ENCODE peak calls at places on chromosomes 16 and 17, in ten cellular contexts. S is esophagus squamous epithelium, L is prostate gland, J is stomach, F is A549, Q is GM12892, R is body of pancreas, D is K562, H is heart left ventricle, K is uterus. C is an unnamed sample.

GRCh38 chr17:81599719-81600486 is 37.0 kb downstream of the NPLOC4 start:
- DNase-seq in R (no peak), J (no peak), D (no peak), Q (no peak), L (no peak), S (no peak), F (no peak), K (no peak), H (peak; percentile 57), C (no peak)

GRCh38 chr16:23512168-23512695 is 1.9 kb upstream of the GGA2 start:
- DNase-seq in K (no peak), L (no peak), S (no peak), H (no peak), R (no peak), J (no peak), F (no peak), D (no peak), Q (no peak), C (no peak)

GRCh38 chr17:4530799-4531730 is 24.1 kb downstream of the MYBBP1A start:
- DNase-seq in L (no peak), D (no peak), K (no peak), H (peak; percentile 68), R (no peak), F (no peak), Q (no peak), S (no peak), J (no peak), C (no peak)

GRCh38 chr16:66443269-66443652 is 16.2 kb downstream of the BEAN1 start:
- DNase-seq in Q (no peak), L (no peak), R (no peak), F (no peak), S (no peak), J (no peak), K (no peak), H (no peak), D (no peak), C (no peak)

GRCh38 chr17:80279895-80280294 is 19.2 kb downstream of the RNF213 start:
- DNase-seq in L (no peak), S (no peak), K (peak; percentile 41), R (no peak), Q (no peak), D (no peak), H (peak; percentile 69), J (no peak), F (no peak), C (no peak)

GRCh38 chr16:72291531-72291981 is 119.6 kb upstream of the PMFBP1 start:
- DNase-seq in Q (no peak), D (no peak), K (no peak), J (no peak), L (no peak), F (peak; percentile 53), H (no peak), S (no peak), R (no peak), C (peak; percentile 37)

GRCh38 chr17:4539025-4539424 is 16.2 kb downstream of the MYBBP1A start:
- DNase-seq in F (no peak), D (no peak), S (no peak), L (no peak), H (no peak), K (no peak), Q (no peak), J (no peak), R (no peak), C (no peak)

GRCh38 chr16:15032547-15033308 is 23.1 kb downstream of the NTAN1 start:
- DNase-seq in K (no peak), L (no peak), H (no peak), S (no peak), D (no peak), J (no peak), F (no peak), Q (no peak), R (no peak), C (no peak)

GRCh38 chr16:28933176-28933575 is 1.4 kb downstream of the CD19 start:
- DNase-seq in Q (no peak), H (no peak), D (no peak), K (no peak), R (no peak), S (no peak), L (no peak), J (no peak), F (no peak), C (no peak)

GRCh38 chr17:50501054-50501453 is 7.2 kb upstream of the MYCBPAP start:
- DNase-seq in H (no peak), R (peak; percentile 58), Q (no peak), L (no peak), S (no peak), J (peak; percentile 47), F (no peak), K (no peak), D (peak; percentile 41), C (no peak)

GRCh38 chr16:56488035-56488434 is 31.8 kb downstream of the BBS2 start:
- DNase-seq in Q (no peak), K (no peak), S (no peak), H (no peak), D (no peak), R (no peak), L (no peak), F (no peak), J (no peak), C (no peak)

GRCh38 chr16:52549011-52549692 is 2.2 kb upstream of the TOX3 start:
- DNase-seq in Q (no peak), D (no peak), F (no peak), L (no peak), K (no peak), S (no peak), J (no peak), R (no peak), H (no peak), C (no peak)

GRCh38 chr16:6099102-6099501 is 1001.5 kb upstream of the EEF2KMT start:
- DNase-seq in L (no peak), S (no peak), H (no peak), D (no peak), J (no peak), F (no peak), R (no peak), Q (no peak), K (no peak), C (no peak)

GRCh38 chr17:76382803-76383644 is 1.4 kb upstream of the SPHK1 start:
- DNase-seq in S (no peak), J (peak; percentile 50), R (peak; percentile 40), H (no peak), D (peak; percentile 75), Q (peak; percentile 78), L (peak; percentile 69), F (peak; percentile 87), K (no peak), C (peak; percentile 72)

GRCh38 chr17:80832266-80832676 is 159.4 kb upstream of the CHMP6 start:
- DNase-seq in Q (no peak), R (no peak), K (peak; percentile 72), D (peak; percentile 58), L (no peak), F (peak; percentile 55), H (peak; percentile 60), S (no peak), J (no peak), C (peak; percentile 78)

GRCh38 chr16:56974549-56975300 is 13.0 kb downstream of the CETP start:
- DNase-seq in S (no peak), D (no peak), H (no peak), F (no peak), R (no peak), J (no peak), K (no peak), L (no peak), Q (no peak), C (no peak)

GRCh38 chr17:50169121-50169764 is 3.4 kb downstream of the SGCA start:
- DNase-seq in J (no peak), F (peak; percentile 59), D (peak; percentile 76), S (no peak), L (no peak), K (peak; percentile 63), Q (peak; percentile 59), R (no peak), H (no peak), C (peak; percentile 60)

GRCh38 chr17:73304971-73305786 is 6.6 kb downstream of the CDC42EP4 start:
- DNase-seq in H (peak; percentile 83), S (no peak), J (peak; percentile 54), R (peak; percentile 48), F (peak; percentile 71), K (peak; percentile 77), D (peak; percentile 65), Q (no peak), L (no peak), C (peak; percentile 73)

GRCh38 chr17:17605083-17605746 is 13.7 kb upstream of the PEMT start:
- DNase-seq in K (no peak), L (no peak), J (no peak), H (no peak), Q (no peak), R (no peak), S (no peak), D (no peak), F (no peak), C (no peak)
- TF ChIP-seq POLR2A in K (no peak), L (no peak), J (no peak), H (no peak), Q (no peak), R (no peak), S (no peak), D (no peak), F (no peak), C (no peak)

GRCh38 chr17:59618894-59619312 is 792 bp upstream of the CLTC start:
- DNase-seq in R (no peak), L (peak; percentile 90), K (no peak), D (no peak), F (peak; percentile 87), S (no peak), Q (peak; percentile 61), J (no peak), H (peak; percentile 93), C (no peak)
- TF ChIP-seq POLR2A in R (no peak), L (no peak), K (no peak), D (no peak), F (no peak), S (no peak), Q (no peak), J (no peak), H (no peak), C (no peak)

DNA sequence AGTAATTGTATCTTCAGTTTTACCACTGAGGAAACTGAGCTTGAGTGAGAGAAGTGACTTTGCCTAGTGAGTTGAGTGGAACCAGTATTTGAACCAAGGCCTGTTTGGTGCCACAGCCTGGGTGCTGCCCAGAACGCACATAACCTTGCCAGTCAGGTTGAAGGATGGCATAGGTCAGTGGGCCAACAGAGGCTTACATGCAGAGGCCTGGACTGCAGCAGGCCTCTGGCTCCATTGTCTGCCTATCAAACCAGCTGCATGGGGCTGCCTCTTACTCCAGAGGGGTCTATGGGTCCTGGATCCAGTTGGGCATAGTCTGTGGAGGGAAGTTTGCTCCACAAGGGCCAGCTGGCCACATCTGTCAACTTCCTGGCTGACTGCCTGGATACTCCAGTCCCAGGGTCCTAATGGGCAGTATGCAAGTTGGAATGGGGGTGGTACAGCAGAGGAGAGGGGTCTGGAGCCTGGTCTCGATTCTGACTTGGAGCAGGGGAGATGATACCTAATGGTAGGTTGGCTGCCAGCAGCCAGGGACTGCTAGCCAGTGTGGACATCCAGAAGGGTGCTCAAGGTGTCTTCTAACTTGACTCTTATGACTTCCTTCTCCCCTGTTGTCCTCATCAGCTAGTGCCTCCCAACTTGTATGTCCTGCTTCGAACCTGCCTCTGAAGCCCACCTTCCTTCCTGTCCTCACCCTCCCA is 11.1 kb upstream of the RNF112 start:
- DNase-seq in K (no peak), L (no peak), J (no peak), D (no peak), F (no peak), H (no peak), Q (no peak), S (no peak), R (no peak), C (no peak)
- TF ChIP-seq POLR2A in K (no peak), L (no peak), J (no peak), D (no peak), F (no peak), H (no peak), Q (no peak), S (no peak), R (no peak), C (no peak)

GRCh38 chr16:89244754-89245153 is 27.3 kb downstream of the ZNF778 start:
- DNase-seq in R (no peak), S (no peak), L (no peak), Q (no peak), J (no peak), F (no peak), H (no peak), K (no peak), D (no peak), C (no peak)
- TF ChIP-seq POLR2A in R (no peak), S (no peak), L (no peak), Q (no peak), J (no peak), F (no peak), H (no peak), K (no peak), D (no peak), C (no peak)

C was measured in H54.